ENCODE peak calls at places on chromosome 16, in seven cellular contexts. Q is NCI-H1092; L is CD4-positive, CD25-positive, alpha-beta regulatory T cell; O is WERI-Rb-1; N is activated CD4-positive, alpha-beta T cell treated with anti-CD3 and anti-CD28 coated beads, Interleukin-2, amount 50 U/mL, for 1 hour; E is GM23248; T is stimulated activated CD8-positive, alpha-beta memory T cell treated with anti-CD3 and anti-CD28 coated beads, Interleukin-12 subunit alpha, Interleukin-12 subunit beta, amount 100 ng/mL, for 1 hour. Z is an unnamed sample.

GRCh38 chr16:65975049-65975708 is 391.3 kb upstream of the CDH5 start:
- DNase-seq in Q (no peak), O (no peak), T (no peak), N (no peak), E (peak), L (no peak), Z (no peak)

GRCh38 chr16:27759947-27760844 is 210.3 kb downstream of the KATNIP start:
- DNase-seq in T (no peak), E (no peak), O (no peak), Q (no peak), L (no peak), N (no peak), Z (peak)

GRCh38 chr16:50458694-50459271 is 89.4 kb upstream of the NKD1 start:
- DNase-seq in T (no peak), O (no peak), Q (no peak), E (no peak), L (no peak), N (no peak), Z (no peak)

GRCh38 chr16:72188512-72188911 is 16.6 kb upstream of the PMFBP1 start:
- DNase-seq in E (no peak), L (no peak), O (no peak), T (no peak), N (no peak), Q (no peak), Z (no peak)

GRCh38 chr16:73214825-73215481 is 167.0 kb upstream of the ZFHX3 start:
- DNase-seq in E (peak), T (no peak), L (no peak), O (no peak), N (no peak), Q (no peak), Z (no peak)

GRCh38 chr16:83520596-83520995 is 287.2 kb upstream of the HSBP1 start:
- DNase-seq in E (no peak), Q (no peak), N (no peak), O (no peak), L (no peak), T (no peak), Z (no peak)

GRCh38 chr16:24681793-24682192 is 47.7 kb upstream of the TNRC6A start:
- DNase-seq in L (no peak), T (no peak), E (peak), O (no peak), Q (no peak), N (no peak), Z (no peak)

GRCh38 chr16:50742521-50743150 is 750 bp downstream of the CYLD start:
- DNase-seq in T (no peak), N (peak), L (peak), E (peak), O (no peak), Q (no peak), Z (no peak)

GRCh38 chr16:66869424-66869823 is 10.9 kb upstream of the PDP2 start:
- DNase-seq in T (no peak), O (no peak), N (no peak), L (no peak), Q (no peak), E (no peak), Z (no peak)

GRCh38 chr16:1782408-1783247 is at the start of the genes NUBP2 and SPSB3:
- DNase-seq in O (peak), E (peak), L (peak), Q (peak), T (peak), N (peak), Z (peak)